ENCODE peak calls at places on chromosomes 6 and 20, in seven cellular contexts. Q, N, R, Y, C, A and I are unnamed samples.

GRCh38 chr6:41334482-41335023 is 855 bp upstream of the NCR2 start:
- DNase-seq in Q (no peak), N (no peak), R (no peak), Y (no peak), C (peak), A (no peak), I (no peak)

GRCh38 chr6:110738899-110739365 is 76.3 kb downstream of the CDK19 start:
- DNase-seq in Q (no peak), N (peak), R (peak), Y (no peak), C (no peak), A (no peak), I (no peak)

GRCh38 chr20:59365611-59366284 is 65.3 kb downstream of the EDN3 start:
- DNase-seq in Q (no peak), N (no peak), R (peak), Y (no peak), C (no peak), A (no peak), I (peak)

GRCh38 chr6:121838842-121839241 is 403.4 kb downstream of the GJA1 start:
- DNase-seq in Q (no peak), N (no peak), R (no peak), Y (no peak), C (peak), A (peak), I (no peak)

GRCh38 chr20:60058869-60059268 is 100.6 kb downstream of the CDH26 start:
- DNase-seq in Q (no peak), N (no peak), R (no peak), Y (no peak), C (no peak), A (no peak), I (no peak)

GRCh38 chr20:11970243-11970836 is 52.6 kb downstream of the BTBD3 start:
- DNase-seq in Q (no peak), N (no peak), R (no peak), Y (no peak), C (no peak), A (no peak), I (no peak)

GRCh38 chr20:36206068-36206467 is 30.2 kb upstream of the AAR2 start:
- DNase-seq in Q (no peak), N (no peak), R (no peak), Y (no peak), C (no peak), A (no peak), I (no peak)

GRCh38 chr6:158808918-158809678 is 10.1 kb downstream of the EZR start:
- DNase-seq in Q (no peak), N (no peak), R (no peak), Y (no peak), C (no peak), A (no peak), I (no peak)

GRCh38 chr6:81969011-81969410 is 216.5 kb upstream of the TENT5A start:
- DNase-seq in Q (no peak), N (no peak), R (no peak), Y (no peak), C (no peak), A (no peak), I (no peak)

GRCh38 chr6:32092760-32093497 is 16.2 kb downstream of the TNXB start:
- DNase-seq in Q (peak), N (no peak), R (no peak), Y (no peak), C (peak), A (peak), I (no peak)

GRCh38 chr6:42017021-42017643 is 33.2 kb upstream of the TAF8 start:
- DNase-seq in Q (no peak), N (no peak), R (no peak), Y (no peak), C (peak), A (peak), I (no peak)